ENCODE peak calls at places on chromosomes 13 and 19, in four cellular contexts. S, C, L and O are unnamed samples.

GRCh38 chr19:4284176-4284958 is 5.3 kb downstream of the SHD start:
- ATAC-seq in S (no peak), C (peak; percentile 73), L (no peak), O (peak; percentile 59)

GRCh38 chr13:114263590-114263989 is 17.8 kb upstream of the UPF3A start:
- ATAC-seq in S (no peak), C (no peak), L (peak; percentile 25), O (no peak)

GRCh38 chr19:41206926-41207750 is 11.9 kb upstream of the AXL start:
- ATAC-seq in S (no peak), C (no peak), L (peak; percentile 54), O (peak; percentile 5)

GRCh38 chr19:41324921-41325639 is 15.1 kb downstream of the CCDC97 start:
- ATAC-seq in S (peak; percentile 31), C (peak; percentile 58), L (peak; percentile 1), O (peak; percentile 0)

GRCh38 chr13:109156181-109156935 is 526.9 kb downstream of the MYO16 start:
- ATAC-seq in S (peak; percentile 78), C (peak; percentile 60), L (peak; percentile 53), O (peak; percentile 41)

GRCh38 chr13:30796833-30797601 is 61.7 kb downstream of the ALOX5AP start:
- ATAC-seq in S (no peak), C (no peak), L (no peak), O (no peak)

GRCh38 chr13:110397445-110397844 is 90.4 kb downstream of the COL4A2 start:
- ATAC-seq in S (peak; percentile 20), C (no peak), L (no peak), O (no peak)

GRCh38 chr13:53012707-53013106 is 15.9 kb upstream of the OLFM4 start:
- ATAC-seq in S (no peak), C (no peak), L (no peak), O (no peak)

GRCh38 chr13:25046985-25047660 is 48.8 kb upstream of the PABPC3 start:
- ATAC-seq in S (no peak), C (peak; percentile 89), L (peak; percentile 45), O (no peak)

GRCh38 chr13:30159446-30159839 is 147.9 kb downstream of the KATNAL1 start:
- ATAC-seq in S (no peak), C (peak; percentile 45), L (no peak), O (no peak)